ENCODE peak calls at places on chromosomes 12 and 14, in five cellular contexts. I is glomerular endothelial cell, B is mucosa of descending colon, W is HFFc6, N is RCC 7860. S is an unnamed sample.

GRCh38 chr14:85607571-85608219 is 77.8 kb downstream of the FLRT2 start:
- DNase-seq in I (no peak), B (no peak), W (peak; percentile 87), N (peak; percentile 83), S (peak; percentile 99)

GRCh38 chr12:34396861-34397590 is 374.7 kb downstream of the ALG10 start:
- DNase-seq in I (no peak), B (peak; percentile 16), W (no peak), N (no peak), S (no peak)

GRCh38 chr14:36478782-36479181 is 41.2 kb downstream of the NKX2-1 start:
- DNase-seq in I (no peak), B (no peak), W (peak; percentile 18), N (peak; percentile 65), S (no peak)

GRCh38 chr12:94969424-94969823 is 34.1 kb downstream of the NDUFA12 start:
- DNase-seq in I (no peak), B (no peak), W (no peak), N (no peak), S (no peak)

GRCh38 chr12:77493311-77493710 is 337.4 kb upstream of the NAV3 start:
- DNase-seq in I (no peak), B (no peak), W (no peak), N (no peak), S (no peak)

GRCh38 chr12:123990512-123990911 is 17.5 kb downstream of the ZNF664 start:
- DNase-seq in I (no peak), B (no peak), W (no peak), N (no peak), S (peak; percentile 72)

GRCh38 chr12:75058228-75058627 is 151.4 kb downstream of the KCNC2 start:
- DNase-seq in I (no peak), B (no peak), W (no peak), N (no peak), S (no peak)

GRCh38 chr12:1318327-1319031 is 275.9 kb downstream of the FBXL14 start:
- DNase-seq in I (no peak), B (no peak), W (peak; percentile 47), N (no peak), S (peak; percentile 55)

GRCh38 chr12:95548056-95548538 is 3.2 kb downstream of the USP44 start:
- DNase-seq in I (no peak), B (no peak), W (no peak), N (no peak), S (no peak)

GRCh38 chr12:46400406-46400805 is 27.8 kb upstream of the SLC38A2 start:
- DNase-seq in I (no peak), B (no peak), W (peak; percentile 36), N (no peak), S (peak; percentile 69)

GRCh38 chr14:51859136-51859535 is 1.3 kb upstream of the GNG2 start:
- DNase-seq in I (no peak), B (no peak), W (no peak), N (no peak), S (no peak)

S was measured in amniotic epithelial cell.